ENCODE peak calls at places on chromosome 12, in eight cellular contexts. I, F, S, E, G, O, B and Q are unnamed samples.

GRCh38 chr12:82857911-82858533 is 171.3 kb downstream of the TMTC2 start:
- DNase-seq in I (no peak), O (no peak), G (no peak), S (no peak), B (no peak), E (no peak), F (no peak), Q (peak; percentile 52)

GRCh38 chr12:4664111-4664510 is 15.2 kb downstream of the NDUFA9 start:
- DNase-seq in S (no peak), G (no peak), O (no peak), I (no peak), B (no peak), E (no peak), F (no peak), Q (peak; percentile 54)

GRCh38 chr12:12442548-12443071 is 85.7 kb downstream of the BORCS5 start:
- DNase-seq in B (no peak), G (no peak), I (no peak), E (no peak), O (no peak), S (no peak), F (no peak), Q (no peak)

GRCh38 chr12:108553799-108554198 is 7.2 kb downstream of the SART3 start:
- DNase-seq in F (no peak), G (no peak), S (no peak), I (no peak), O (no peak), E (no peak), B (no peak), Q (no peak)

GRCh38 chr12:46187023-46187422 is 81.8 kb downstream of the SLC38A1 start:
- DNase-seq in F (no peak), B (no peak), I (no peak), S (no peak), G (no peak), E (no peak), O (no peak), Q (peak; percentile 6)

GRCh38 chr12:28780096-28780495 is 369.0 kb upstream of the FAR2 start:
- DNase-seq in S (no peak), O (no peak), E (no peak), G (no peak), I (no peak), F (no peak), B (no peak), Q (peak; percentile 85)

GRCh38 chr12:103586132-103586531 is 941 bp upstream of the STAB2 start:
- DNase-seq in F (no peak), G (no peak), O (no peak), S (no peak), E (no peak), I (no peak), B (no peak), Q (no peak)

GRCh38 chr12:42421844-42422779 is 96.1 kb downstream of the PPHLN1 start:
- DNase-seq in G (no peak), S (no peak), O (no peak), I (no peak), B (no peak), E (no peak), F (no peak), Q (no peak)

GRCh38 chr12:63882844-63883243 is 38.3 kb downstream of the SRGAP1 start:
- DNase-seq in E (no peak), O (no peak), F (no peak), G (no peak), B (no peak), I (no peak), S (no peak), Q (no peak)